ENCODE peak calls at places on chromosomes 11 and 22, in eight cellular contexts. Z is T-cell, N is EL, D is non-pigmented ciliary epithelial cell, O is T-helper 2 cell, E is ACHN, U is ELR, P is astrocyte of the spinal cord. T is an unnamed sample.

GRCh38 chr22:50699001-50699753 is 26.6 kb downstream of the SHANK3 start:
- DNase-seq in O (no peak), N (no peak), D (no peak), U (no peak), P (no peak), E (no peak), Z (no peak), T (no peak)

GRCh38 chr11:65593518-65594414 is 1.8 kb downstream of the KCNK7 start:
- DNase-seq in O (no peak), E (no peak), P (no peak), Z (peak; percentile 37), U (peak; percentile 51), N (no peak), D (no peak), T (peak; percentile 51)

GRCh38 chr11:45146072-45147016 is at the start of gene PRDM11:
- DNase-seq in O (no peak), E (peak; percentile 80), Z (no peak), N (peak; percentile 76), U (peak; percentile 79), P (peak; percentile 78), D (peak; percentile 26), T (peak; percentile 70)

GRCh38 chr11:88280673-88281316 is 56.7 kb downstream of the CTSC start:
- DNase-seq in Z (no peak), D (no peak), N (no peak), O (no peak), E (no peak), U (no peak), P (peak; percentile 56), T (no peak)

GRCh38 chr22:45960477-45961386 is 16.2 kb downstream of the WNT7B start:
- DNase-seq in O (no peak), D (no peak), Z (no peak), U (no peak), E (no peak), N (peak; percentile 42), P (no peak), T (no peak)

GRCh38 chr11:8905528-8906165 is 5.3 kb upstream of the AKIP1 start:
- DNase-seq in Z (no peak), O (no peak), U (peak; percentile 85), P (peak; percentile 81), N (peak; percentile 87), D (no peak), E (no peak), T (no peak)

GRCh38 chr11:79092791-79093313 is 348.0 kb downstream of the TENM4 start:
- DNase-seq in P (peak; percentile 90), O (no peak), Z (no peak), N (peak; percentile 98), D (peak; percentile 98), E (no peak), U (peak; percentile 78), T (no peak)

GRCh38 chr22:48612077-48612995 is 1215.3 kb downstream of the BRD1 start:
- DNase-seq in P (no peak), D (no peak), N (no peak), U (no peak), E (no peak), O (no peak), Z (no peak), T (no peak)

GRCh38 chr11:2534131-2534956 is 89.5 kb downstream of the KCNQ1 start:
- DNase-seq in U (peak; percentile 60), Z (no peak), O (peak; percentile 2), P (no peak), E (no peak), N (peak; percentile 11), D (no peak), T (no peak)

GRCh38 chr22:21816787-21817496 is 50.5 kb downstream of the MAPK1 start:
- DNase-seq in P (peak; percentile 93), O (no peak), D (peak; percentile 77), U (peak; percentile 94), N (peak; percentile 88), Z (no peak), E (peak; percentile 74), T (peak; percentile 28)

GRCh38 chr11:773425-773824 is 3.9 kb downstream of the GATD1 start:
- DNase-seq in E (no peak), N (no peak), D (no peak), U (no peak), Z (no peak), P (no peak), O (no peak), T (no peak)

GRCh38 chr11:46463701-46464100 is 72.1 kb upstream of the CHRM4 start:
- DNase-seq in Z (no peak), E (no peak), D (no peak), U (no peak), O (no peak), N (no peak), P (no peak), T (no peak)

GRCh38 chr11:34916810-34917780 is 677 bp downstream of the PDHX start:
- DNase-seq in O (no peak), P (no peak), D (no peak), Z (no peak), N (peak; percentile 25), U (peak; percentile 41), E (peak; percentile 8), T (no peak)

GRCh38 chr22:29704528-29705285 is 15.1 kb upstream of the CABP7 start:
- DNase-seq in U (peak; percentile 49), P (peak; percentile 50), O (no peak), N (peak; percentile 28), E (peak; percentile 20), Z (no peak), D (no peak), T (no peak)

GRCh38 chr11:12269446-12270214 is 107.7 kb upstream of the PARVA start:
- DNase-seq in Z (no peak), E (no peak), D (no peak), P (no peak), N (no peak), U (no peak), O (no peak), T (no peak)

GRCh38 chr11:65931773-65932557 is 12.7 kb downstream of the DRAP1 start:
- DNase-seq in E (no peak), Z (no peak), N (no peak), P (no peak), U (no peak), O (no peak), D (no peak), T (no peak)

GRCh38 chr22:31223786-31224191 is 11.7 kb downstream of the LIMK2 start:
- DNase-seq in Z (no peak), O (no peak), D (no peak), U (no peak), N (no peak), P (no peak), E (no peak), T (no peak)

GRCh38 chr11:1223346-1224108 is 661 bp downstream of the MUC5B start:
- DNase-seq in N (no peak), E (no peak), D (no peak), O (no peak), P (no peak), U (no peak), Z (no peak), T (no peak)

GRCh38 chr22:46068176-46068907 is 82.0 kb upstream of the PPARA start:
- DNase-seq in N (no peak), D (no peak), E (no peak), O (no peak), U (peak; percentile 60), Z (no peak), P (peak; percentile 31), T (no peak)

GRCh38 chr11:73288873-73289707 is 17.0 kb downstream of the P2RY6 start:
- DNase-seq in Z (peak; percentile 45), D (no peak), U (peak; percentile 87), O (peak; percentile 32), E (peak; percentile 70), P (peak; percentile 67), N (peak; percentile 84), T (peak; percentile 32)

GRCh38 chr22:49046546-49047305 is 780.9 kb downstream of the BRD1 start:
- DNase-seq in E (peak; percentile 23), Z (no peak), O (no peak), U (no peak), D (no peak), N (no peak), P (no peak), T (no peak)

T was measured in activated CD4-positive, alpha-beta T cell treated with anti-CD3 and anti-CD28 coated beads for 4 hours.